ENCODE peak calls at places on chromosome 15, in seven cellular contexts. V is HepG2, C is aorta, L is fibroblast of lung, T is upper lobe of right lung, J is fibroblast of mammary gland, M is OCI-LY7. N is an unnamed sample.
A peak's percentile ranks its signal among the peaks of the same experiment; 100 is the strongest.

GRCh38 chr15:101133751-101134261 is 118.0 kb downstream of the CHSY1 start:
- DNase-seq in V (no peak), C (no peak), L (no peak), T (no peak), J (no peak), M (no peak), N (no peak)

GRCh38 chr15:35439291-35439690 is 106.7 kb downstream of the DPH6 start:
- DNase-seq in V (no peak), C (no peak), L (peak; percentile 87), T (no peak), J (peak; percentile 69), M (no peak), N (peak; percentile 80)

GRCh38 chr15:62993066-62993465 is 49.5 kb upstream of the TPM1 start:
- DNase-seq in V (no peak), C (no peak), L (no peak), T (no peak), J (no peak), M (no peak), N (no peak)

GRCh38 chr15:66704783-66705113 is 2.7 kb downstream of the SMAD6 start:
- DNase-seq in V (no peak), C (no peak), L (no peak), T (no peak), J (no peak), M (no peak), N (no peak)

GRCh38 chr15:81357178-81357686 is 16.8 kb downstream of the TMC3 start:
- DNase-seq in V (peak; percentile 1), C (no peak), L (no peak), T (no peak), J (no peak), M (no peak), N (no peak)

GRCh38 chr15:26083457-26084350 is 220.6 kb upstream of the ATP10A start:
- DNase-seq in V (no peak), C (no peak), L (peak; percentile 51), T (no peak), J (no peak), M (peak; percentile 26), N (no peak)

GRCh38 chr15:33116218-33116617 is 78.3 kb downstream of the FMN1 start:
- DNase-seq in V (no peak), C (no peak), L (no peak), T (no peak), J (no peak), M (no peak), N (no peak)

GRCh38 chr15:44489464-44489863 is 47.5 kb upstream of the EIF3J start:
- DNase-seq in V (peak; percentile 5), C (no peak), L (peak; percentile 91), T (no peak), J (peak; percentile 91), M (no peak), N (peak; percentile 44)

GRCh38 chr15:88615303-88616107 is 5.6 kb upstream of the AEN start:
- DNase-seq in V (peak; percentile 67), C (no peak), L (no peak), T (no peak), J (no peak), M (no peak), N (no peak)

GRCh38 chr15:88616240-88616639 is 4.9 kb upstream of the AEN start:
- DNase-seq in V (no peak), C (no peak), L (no peak), T (no peak), J (no peak), M (no peak), N (no peak)

GRCh38 chr15:88610756-88611231 is 10.3 kb upstream of the AEN start:
- DNase-seq in V (no peak), C (peak; percentile 49), L (peak; percentile 20), T (no peak), J (no peak), M (peak; percentile 37), N (no peak)

GRCh38 chr15:88612186-88612796 is 8.8 kb upstream of the AEN start:
- DNase-seq in V (no peak), C (peak; percentile 37), L (no peak), T (no peak), J (no peak), M (no peak), N (no peak)

DNA sequence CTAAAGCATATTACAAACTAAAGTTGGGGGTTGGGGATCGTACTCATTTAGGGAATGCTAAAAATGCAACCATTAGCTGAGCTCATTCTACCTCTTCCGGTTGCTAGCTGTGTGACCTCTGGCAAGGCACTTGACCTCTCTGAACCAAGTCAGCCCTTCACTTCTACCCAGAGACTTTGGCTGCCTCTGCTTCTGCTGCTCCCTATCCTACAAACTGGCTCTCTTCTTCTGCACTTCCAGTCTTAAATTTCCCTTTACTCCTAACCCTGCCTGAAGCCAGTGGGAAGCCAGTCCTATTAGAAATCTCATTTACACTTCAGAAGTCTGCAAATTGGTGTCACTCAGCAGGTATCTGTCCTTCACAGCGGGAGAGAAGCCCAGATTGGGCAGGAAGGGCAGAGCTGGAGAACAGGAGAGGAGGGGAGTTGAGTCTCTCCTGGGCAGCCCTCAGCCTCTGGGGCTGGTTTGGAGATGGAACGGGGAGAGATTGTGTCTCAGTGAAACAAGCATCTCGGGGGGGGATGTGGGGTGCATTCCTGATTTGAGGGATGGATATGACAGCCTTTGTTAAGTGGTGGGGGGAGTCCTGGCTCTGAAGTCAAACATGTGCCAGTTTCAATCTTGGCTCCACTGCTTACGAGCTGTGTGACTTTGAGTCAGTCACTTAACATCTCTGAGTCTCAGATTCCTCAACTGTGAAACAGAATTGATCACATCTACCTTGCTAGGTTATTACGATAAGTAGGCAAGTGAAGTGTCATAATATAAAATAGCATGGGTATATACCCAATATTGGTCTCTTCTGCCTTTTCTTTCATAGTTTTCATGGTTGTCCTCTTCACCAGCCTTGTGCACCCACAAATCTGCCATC is 7.8 kb upstream of the AEN start:
- DNase-seq in V (no peak), C (no peak), L (peak; percentile 49), T (no peak), J (no peak), M (no peak), N (no peak)
- H3K4me3 ChIP-seq in V (no peak overlapping the region), C (no peak overlapping the region), L (no peak overlapping the region), T (no peak overlapping the region), J (no peak overlapping the region), M (no peak overlapping the region), N (no peak overlapping the region)

DNA sequence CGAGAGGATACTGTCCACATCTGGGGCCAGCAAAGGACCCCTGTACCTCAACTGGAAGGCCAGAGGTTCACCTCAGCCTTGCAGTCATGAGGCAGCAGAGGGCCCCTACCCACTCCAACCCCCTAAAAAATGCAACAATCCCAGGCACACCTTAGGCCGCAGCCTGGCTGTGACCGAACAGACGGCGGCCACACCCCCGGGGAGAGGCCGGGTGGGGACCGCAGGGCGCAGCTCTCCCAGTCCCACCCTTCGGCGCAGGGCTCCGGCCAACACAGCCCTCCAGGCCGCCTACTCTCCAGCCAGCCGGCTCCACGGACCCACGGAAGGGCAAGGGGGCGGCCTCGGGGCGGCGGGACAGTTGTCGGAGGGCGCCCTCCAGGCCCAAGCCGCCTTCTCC is 457 bp upstream of the DNAJA4 start:
- DNase-seq in V (no peak), C (peak; percentile 76), L (no peak), T (no peak), J (no peak), M (no peak), N (no peak)
- H3K4me3 ChIP-seq in V (no peak overlapping the region), C (no peak overlapping the region), L (no peak overlapping the region), T (peak overlapping the region; percentile 70), J (peak overlapping the region; percentile 9), M (no peak overlapping the region), N (no peak overlapping the region)

GRCh38 chr15:89370120-89371077 is 35.8 kb upstream of the POLG start:
- DNase-seq in V (no peak), C (peak; percentile 55), L (no peak), T (no peak), J (no peak), M (no peak), N (no peak)

GRCh38 chr15:89368566-89369223 is 34.1 kb upstream of the POLG start:
- DNase-seq in V (no peak), C (peak; percentile 54), L (no peak), T (no peak), J (no peak), M (no peak), N (no peak)

GRCh38 chr15:89369548-89369947 is 34.9 kb upstream of the POLG start:
- DNase-seq in V (no peak), C (no peak), L (no peak), T (no peak), J (no peak), M (no peak), N (no peak)

GRCh38 chr15:89372069-89373033 is 37.7 kb upstream of the POLG start:
- DNase-seq in V (no peak), C (no peak), L (no peak), T (no peak), J (no peak), M (no peak), N (no peak)

DNA sequence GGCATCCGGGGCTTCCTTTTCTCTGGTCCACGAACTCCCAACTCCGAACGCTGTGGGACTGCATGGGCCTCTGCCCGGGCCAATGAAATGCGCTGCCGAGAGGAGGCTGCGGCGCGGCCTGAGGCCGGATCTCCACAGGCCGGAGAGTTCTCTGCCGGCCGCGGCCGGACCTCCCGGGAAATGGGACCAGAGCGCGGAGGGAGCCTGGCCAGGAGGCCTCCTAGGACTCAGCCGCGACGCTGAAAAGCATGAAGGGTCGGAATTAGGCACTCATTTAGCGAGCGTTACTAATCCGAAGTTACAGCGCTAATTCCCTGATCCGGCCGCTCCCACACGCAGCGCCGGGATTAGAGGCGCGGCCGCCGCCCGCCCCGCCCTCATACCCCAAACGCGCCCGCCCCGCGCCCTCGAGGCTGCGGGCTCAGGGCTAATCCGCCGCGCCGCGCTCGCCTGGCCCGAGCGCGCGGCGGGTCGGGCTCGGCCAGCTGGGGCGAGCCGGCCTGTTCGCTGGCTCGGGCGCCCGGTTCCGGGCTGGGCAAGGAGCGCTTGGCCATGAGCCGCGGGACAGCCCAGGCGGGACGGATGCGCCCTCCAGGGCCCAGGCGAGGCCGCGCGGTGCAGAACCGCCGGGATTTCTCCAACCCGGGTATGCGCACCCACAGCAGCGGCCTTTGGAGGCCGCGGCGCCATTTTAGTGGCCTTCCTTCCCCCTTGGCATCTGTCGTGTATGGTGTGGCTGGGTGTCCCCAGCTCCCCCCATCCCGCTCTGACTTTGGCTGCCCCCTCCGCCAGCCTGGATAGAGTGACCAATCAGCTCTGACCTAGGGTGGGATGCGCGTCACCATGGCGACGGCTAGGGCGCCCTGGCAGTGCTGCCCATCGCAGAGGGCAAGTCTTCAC is 36.8 kb upstream of the POLG start:
- DNase-seq in V (no peak), C (peak; percentile 73), L (no peak), T (no peak), J (no peak), M (no peak), N (no peak)
- H3K4me3 ChIP-seq in V (no peak overlapping the region), C (no peak overlapping the region), L (no peak overlapping the region), T (no peak overlapping the region), J (no peak overlapping the region), M (no peak overlapping the region), N (no peak overlapping the region)

DNA sequence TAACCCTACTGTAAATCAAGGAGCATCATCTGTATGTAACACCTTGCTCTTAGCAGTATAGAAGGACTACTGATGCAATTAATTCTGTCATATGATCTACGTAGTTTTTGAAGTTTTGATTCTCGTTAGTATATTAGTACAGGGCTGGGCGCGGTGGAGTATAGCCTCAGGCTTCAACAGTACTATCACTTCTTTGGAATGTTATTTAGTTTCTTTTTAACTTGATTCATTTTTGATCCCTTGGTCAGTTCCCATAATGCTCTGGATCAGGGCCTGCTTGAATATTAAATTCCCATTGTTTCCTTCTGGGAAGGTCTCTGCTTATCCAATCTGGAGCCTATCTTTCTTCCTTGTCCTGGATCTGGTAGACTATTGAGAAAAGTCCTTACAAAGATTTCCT is 23.9 kb upstream of the AP4E1 start:
- DNase-seq in V (no peak), C (no peak), L (peak; percentile 64), T (no peak), J (peak; percentile 35), M (no peak), N (peak; percentile 43)
- H3K4me3 ChIP-seq in V (no peak overlapping the region), C (no peak overlapping the region), L (no peak overlapping the region), T (no peak overlapping the region), J (no peak overlapping the region), M (no peak overlapping the region), N (no peak overlapping the region)

N was measured in AG09309.